ENCODE peak calls at places on chromosomes 7 and 10, in four cellular contexts. One of them, this sample, is unnamed.
A peak's percentile ranks its signal among the peaks of the same experiment; 100 is the strongest.

GRCh38 chr7:114819629-114820362 is 102.1 kb upstream of the MDFIC start:
- DNase-seq in Kasumi-1: no peak
- DNase-seq in ecto neural progenitor cell: no peak
- DNase-seq in WTC11: no peak
- DNase-seq in this sample: no peak

GRCh38 chr10:6621536-6621935 is 41.5 kb upstream of the PRKCQ start:
- DNase-seq in WTC11: no peak
- DNase-seq in Kasumi-1: no peak
- DNase-seq in ecto neural progenitor cell: no peak
- DNase-seq in this sample: no peak

GRCh38 chr10:128487517-128487916 is 361.3 kb upstream of the MKI67 start:
- DNase-seq in ecto neural progenitor cell: no peak
- DNase-seq in WTC11: no peak
- DNase-seq in Kasumi-1: no peak
- DNase-seq in this sample: no peak

GRCh38 chr10:76082956-76083355 is 651.5 kb downstream of the LRMDA start:
- DNase-seq in Kasumi-1: no peak
- DNase-seq in WTC11: peak; percentile 82
- DNase-seq in ecto neural progenitor cell: no peak
- DNase-seq in this sample: no peak

GRCh38 chr7:139679731-139680594 is 97.8 kb downstream of the HIPK2 start:
- DNase-seq in Kasumi-1: no peak
- DNase-seq in WTC11: no peak
- DNase-seq in ecto neural progenitor cell: no peak
- DNase-seq in this sample: no peak

GRCh38 chr10:16854623-16855022 is 37.4 kb upstream of the RSU1 start:
- DNase-seq in ecto neural progenitor cell: no peak
- DNase-seq in Kasumi-1: no peak
- DNase-seq in WTC11: no peak
- DNase-seq in this sample: no peak

GRCh38 chr7:108247646-108248045 is 117.5 kb upstream of the LAMB4 start:
- DNase-seq in WTC11: no peak
- DNase-seq in ecto neural progenitor cell: no peak
- DNase-seq in Kasumi-1: no peak
- DNase-seq in this sample: no peak

GRCh38 chr10:63266337-63267327 is 133.5 kb downstream of the NRBF2 start:
- DNase-seq in WTC11: no peak
- DNase-seq in ecto neural progenitor cell: no peak
- DNase-seq in Kasumi-1: peak; percentile 66
- DNase-seq in this sample: no peak

GRCh38 chr10:95906675-95907453 is 911 bp upstream of the CC2D2B start:
- DNase-seq in WTC11: peak; percentile 43
- DNase-seq in ecto neural progenitor cell: peak; percentile 51
- DNase-seq in Kasumi-1: peak; percentile 93
- DNase-seq in this sample: no peak

GRCh38 chr7:130273863-130274262 is 7.2 kb downstream of the CPA2 start:
- DNase-seq in ecto neural progenitor cell: no peak
- DNase-seq in Kasumi-1: no peak
- DNase-seq in WTC11: no peak
- DNase-seq in this sample: peak; percentile 75

GRCh38 chr7:117731455-117731854 is 141.8 kb downstream of the CTTNBP2 start:
- DNase-seq in WTC11: no peak
- DNase-seq in ecto neural progenitor cell: no peak
- DNase-seq in Kasumi-1: no peak
- DNase-seq in this sample: no peak

GRCh38 chr10:4771554-4772201 is 54.3 kb upstream of the AKR1E2 start:
- DNase-seq in WTC11: no peak
- DNase-seq in Kasumi-1: no peak
- DNase-seq in ecto neural progenitor cell: no peak
- DNase-seq in this sample: no peak

GRCh38 chr7:124801330-124801895 is 35.8 kb upstream of the GPR37 start:
- DNase-seq in Kasumi-1: no peak
- DNase-seq in ecto neural progenitor cell: no peak
- DNase-seq in WTC11: no peak
- DNase-seq in this sample: no peak

GRCh38 chr10:1179346-1180070 is 123.3 kb downstream of the WDR37 start:
- DNase-seq in Kasumi-1: no peak
- DNase-seq in ecto neural progenitor cell: no peak
- DNase-seq in WTC11: no peak
- DNase-seq in this sample: no peak

GRCh38 chr7:85237721-85238120 is 50.9 kb upstream of the SEMA3D start:
- DNase-seq in Kasumi-1: no peak
- DNase-seq in WTC11: no peak
- DNase-seq in ecto neural progenitor cell: no peak
- DNase-seq in this sample: no peak

GRCh38 chr10:99369551-99369950 is 40.4 kb downstream of the CNNM1 start:
- DNase-seq in ecto neural progenitor cell: no peak
- DNase-seq in WTC11: no peak
- DNase-seq in Kasumi-1: no peak
- DNase-seq in this sample: no peak

GRCh38 chr10:83983578-83984255 is 155.6 kb upstream of the GHITM start:
- DNase-seq in Kasumi-1: no peak
- DNase-seq in WTC11: peak; percentile 30
- DNase-seq in ecto neural progenitor cell: no peak
- DNase-seq in this sample: no peak

GRCh38 chr7:97422046-97422445 is 304.5 kb downstream of the SDHAF3 start:
- DNase-seq in Kasumi-1: no peak
- DNase-seq in ecto neural progenitor cell: no peak
- DNase-seq in WTC11: no peak
- DNase-seq in this sample: no peak

GRCh38 chr10:5413012-5413938 is 918 bp downstream of the NET1 start:
- DNase-seq in Kasumi-1: peak; percentile 69
- DNase-seq in ecto neural progenitor cell: no peak
- DNase-seq in WTC11: no peak
- DNase-seq in this sample: no peak

GRCh38 chr7:28811003-28811402 is 147.1 kb downstream of the TRIL start:
- DNase-seq in WTC11: no peak
- DNase-seq in ecto neural progenitor cell: no peak
- DNase-seq in Kasumi-1: no peak
- DNase-seq in this sample: no peak

GRCh38 chr10:51729822-51730530 is 30.6 kb upstream of the CSTF2T start:
- DNase-seq in WTC11: no peak
- DNase-seq in ecto neural progenitor cell: no peak
- DNase-seq in Kasumi-1: no peak
- DNase-seq in this sample: no peak

GRCh38 chr7:79241288-79242055 is 212.0 kb downstream of the MAGI2 start:
- DNase-seq in ecto neural progenitor cell: no peak
- DNase-seq in Kasumi-1: peak; percentile 17
- DNase-seq in WTC11: no peak
- DNase-seq in this sample: no peak

GRCh38 chr10:131142446-131143380 is 168.8 kb downstream of the TCERG1L start:
- DNase-seq in Kasumi-1: no peak
- DNase-seq in ecto neural progenitor cell: no peak
- DNase-seq in WTC11: no peak
- DNase-seq in this sample: no peak

GRCh38 chr7:29464693-29465092 is 98.9 kb upstream of the PRR15 start:
- DNase-seq in ecto neural progenitor cell: no peak
- DNase-seq in Kasumi-1: no peak
- DNase-seq in WTC11: no peak
- DNase-seq in this sample: no peak

GRCh38 chr10:64170791-64171190 is 649.6 kb downstream of the REEP3 start:
- DNase-seq in WTC11: peak; percentile 10
- DNase-seq in Kasumi-1: no peak
- DNase-seq in ecto neural progenitor cell: no peak
- DNase-seq in this sample: no peak

GRCh38 chr10:28810062-28810870 is 132.9 kb downstream of the BAMBI start:
- DNase-seq in ecto neural progenitor cell: no peak
- DNase-seq in WTC11: peak; percentile 29
- DNase-seq in Kasumi-1: no peak
- DNase-seq in this sample: peak; percentile 70

GRCh38 chr10:10092581-10092980 is 925.1 kb upstream of the CELF2 start:
- DNase-seq in ecto neural progenitor cell: peak; percentile 52
- DNase-seq in WTC11: peak; percentile 11
- DNase-seq in Kasumi-1: no peak
- DNase-seq in this sample: no peak

GRCh38 chr7:50795831-50796230 is 13.1 kb upstream of the GRB10 start:
- DNase-seq in Kasumi-1: no peak
- DNase-seq in WTC11: no peak
- DNase-seq in ecto neural progenitor cell: no peak
- DNase-seq in this sample: no peak

GRCh38 chr7:12749069-12749468 is 61.6 kb downstream of the ARL4A start:
- DNase-seq in WTC11: no peak
- DNase-seq in Kasumi-1: no peak
- DNase-seq in ecto neural progenitor cell: no peak
- DNase-seq in this sample: no peak

GRCh38 chr7:27686315-27686714 is 23.6 kb upstream of the HIBADH start:
- DNase-seq in ecto neural progenitor cell: no peak
- DNase-seq in Kasumi-1: no peak
- DNase-seq in WTC11: no peak
- DNase-seq in this sample: no peak

GRCh38 chr7:128875523-128875948 is 12.9 kb downstream of the ATP6V1F start:
- DNase-seq in Kasumi-1: no peak
- DNase-seq in ecto neural progenitor cell: no peak
- DNase-seq in WTC11: no peak
- DNase-seq in this sample: no peak

GRCh38 chr7:137772221-137772620 is 74.6 kb downstream of the DGKI start:
- DNase-seq in WTC11: no peak
- DNase-seq in Kasumi-1: no peak
- DNase-seq in ecto neural progenitor cell: no peak
- DNase-seq in this sample: no peak

GRCh38 chr10:54002077-54002476 is 799.0 kb downstream of the PCDH15 start:
- DNase-seq in Kasumi-1: no peak
- DNase-seq in ecto neural progenitor cell: no peak
- DNase-seq in WTC11: no peak
- DNase-seq in this sample: no peak

GRCh38 chr7:22697322-22697859 is 29.6 kb upstream of the IL6 start:
- DNase-seq in Kasumi-1: no peak
- DNase-seq in WTC11: no peak
- DNase-seq in ecto neural progenitor cell: no peak
- DNase-seq in this sample: no peak

GRCh38 chr7:2619120-2619519 is 12.7 kb upstream of the TTYH3 start:
- DNase-seq in Kasumi-1: no peak
- DNase-seq in ecto neural progenitor cell: no peak
- DNase-seq in WTC11: no peak
- DNase-seq in this sample: no peak

GRCh38 chr10:27258838-27259532 is 18.4 kb upstream of the ACBD5 start:
- DNase-seq in WTC11: peak; percentile 54
- DNase-seq in ecto neural progenitor cell: peak; percentile 71
- DNase-seq in Kasumi-1: no peak
- DNase-seq in this sample: no peak